ENCODE peak calls at places on chromosomes 5 and 9, in seven cellular contexts. One of them, this sample, is unnamed.

GRCh38 chr9:137447722-137448568 is 6.8 kb upstream of the ENTPD8 start:
- DNase-seq in A549: no peak
- DNase-seq in K562: no peak
- DNase-seq in stomach: no peak
- DNase-seq in sigmoid colon: no peak
- DNase-seq in esophagus squamous epithelium: no peak
- DNase-seq in tibial nerve: no peak
- DNase-seq in this sample: no peak

GRCh38 chr9:79731483-79731882 is 159.7 kb downstream of the TLE4 start:
- DNase-seq in A549: no peak
- DNase-seq in K562: no peak
- DNase-seq in stomach: no peak
- DNase-seq in sigmoid colon: no peak
- DNase-seq in esophagus squamous epithelium: no peak
- DNase-seq in tibial nerve: no peak
- DNase-seq in this sample: no peak

GRCh38 chr5:96124589-96124988 is 162.9 kb upstream of the ELL2 start:
- DNase-seq in A549: no peak
- DNase-seq in K562: no peak
- DNase-seq in stomach: no peak
- DNase-seq in sigmoid colon: no peak
- DNase-seq in esophagus squamous epithelium: no peak
- DNase-seq in tibial nerve: no peak
- DNase-seq in this sample: no peak

GRCh38 chr5:10288600-10289213 is 19.0 kb downstream of the CMBL start:
- DNase-seq in A549: no peak
- DNase-seq in K562: no peak
- DNase-seq in stomach: peak; percentile 96
- DNase-seq in sigmoid colon: no peak
- DNase-seq in esophagus squamous epithelium: no peak
- DNase-seq in tibial nerve: peak; percentile 26
- DNase-seq in this sample: no peak

GRCh38 chr5:66643383-66643782 is 47.2 kb downstream of the MAST4 start:
- DNase-seq in A549: no peak
- DNase-seq in K562: no peak
- DNase-seq in stomach: no peak
- DNase-seq in sigmoid colon: no peak
- DNase-seq in esophagus squamous epithelium: no peak
- DNase-seq in tibial nerve: no peak
- DNase-seq in this sample: no peak

GRCh38 chr9:22457448-22457847 is 10.8 kb downstream of the DMRTA1 start:
- DNase-seq in A549: no peak
- DNase-seq in K562: no peak
- DNase-seq in stomach: no peak
- DNase-seq in sigmoid colon: no peak
- DNase-seq in esophagus squamous epithelium: no peak
- DNase-seq in tibial nerve: no peak
- DNase-seq in this sample: no peak

GRCh38 chr5:148336704-148337435 is 1.5 kb downstream of the SPINK9 start:
- DNase-seq in A549: no peak
- DNase-seq in K562: no peak
- DNase-seq in stomach: no peak
- DNase-seq in sigmoid colon: no peak
- DNase-seq in esophagus squamous epithelium: no peak
- DNase-seq in tibial nerve: no peak
- DNase-seq in this sample: no peak

GRCh38 chr9:125771037-125771436 is 23.9 kb downstream of the PBX3 start:
- DNase-seq in A549: no peak
- DNase-seq in K562: no peak
- DNase-seq in stomach: no peak
- DNase-seq in sigmoid colon: no peak
- DNase-seq in esophagus squamous epithelium: no peak
- DNase-seq in tibial nerve: no peak
- DNase-seq in this sample: no peak

GRCh38 chr5:21145376-21145775 is 1157.4 kb upstream of the CDH18 start:
- DNase-seq in A549: no peak
- DNase-seq in K562: no peak
- DNase-seq in stomach: no peak
- DNase-seq in sigmoid colon: no peak
- DNase-seq in esophagus squamous epithelium: no peak
- DNase-seq in tibial nerve: no peak
- DNase-seq in this sample: no peak

GRCh38 chr5:80072103-80073073 is 37.2 kb downstream of the THBS4 start:
- DNase-seq in A549: no peak
- DNase-seq in K562: no peak
- DNase-seq in stomach: no peak
- DNase-seq in sigmoid colon: no peak
- DNase-seq in esophagus squamous epithelium: no peak
- DNase-seq in tibial nerve: no peak
- DNase-seq in this sample: peak; percentile 30

GRCh38 chr5:132274050-132274869 is 16.8 kb downstream of the PDLIM4 start:
- DNase-seq in A549: no peak
- DNase-seq in K562: no peak
- DNase-seq in stomach: peak; percentile 14
- DNase-seq in sigmoid colon: no peak
- DNase-seq in esophagus squamous epithelium: no peak
- DNase-seq in tibial nerve: no peak
- DNase-seq in this sample: no peak

GRCh38 chr5:176432707-176433106 is 15.5 kb upstream of the FAF2 start:
- DNase-seq in A549: no peak
- DNase-seq in K562: no peak
- DNase-seq in stomach: no peak
- DNase-seq in sigmoid colon: no peak
- DNase-seq in esophagus squamous epithelium: no peak
- DNase-seq in tibial nerve: no peak
- DNase-seq in this sample: no peak

GRCh38 chr5:126438871-126439270 is 15.7 kb downstream of the GRAMD2B start:
- DNase-seq in A549: no peak
- DNase-seq in K562: no peak
- DNase-seq in stomach: no peak
- DNase-seq in sigmoid colon: no peak
- DNase-seq in esophagus squamous epithelium: no peak
- DNase-seq in tibial nerve: no peak
- DNase-seq in this sample: no peak

GRCh38 chr5:43648499-43649124 is 45.6 kb downstream of the NNT start:
- DNase-seq in A549: no peak
- DNase-seq in K562: no peak
- DNase-seq in stomach: no peak
- DNase-seq in sigmoid colon: no peak
- DNase-seq in esophagus squamous epithelium: no peak
- DNase-seq in tibial nerve: peak; percentile 26
- DNase-seq in this sample: no peak

GRCh38 chr9:98962181-98962560 is 18.5 kb downstream of the COL15A1 start:
- DNase-seq in A549: no peak
- DNase-seq in K562: no peak
- DNase-seq in stomach: no peak
- DNase-seq in sigmoid colon: no peak
- DNase-seq in esophagus squamous epithelium: no peak
- DNase-seq in tibial nerve: no peak
- DNase-seq in this sample: no peak

GRCh38 chr5:12277504-12278192 is 373.4 kb upstream of the CTNND2 start:
- DNase-seq in A549: no peak
- DNase-seq in K562: no peak
- DNase-seq in stomach: no peak
- DNase-seq in sigmoid colon: no peak
- DNase-seq in esophagus squamous epithelium: no peak
- DNase-seq in tibial nerve: no peak
- DNase-seq in this sample: no peak

GRCh38 chr9:136220017-136220729 is 15.2 kb upstream of the LHX3 start:
- DNase-seq in A549: no peak
- DNase-seq in K562: peak; percentile 83
- DNase-seq in stomach: no peak
- DNase-seq in sigmoid colon: no peak
- DNase-seq in esophagus squamous epithelium: no peak
- DNase-seq in tibial nerve: no peak
- DNase-seq in this sample: peak; percentile 98

GRCh38 chr9:22425551-22425950 is 21.1 kb upstream of the DMRTA1 start:
- DNase-seq in A549: no peak
- DNase-seq in K562: no peak
- DNase-seq in stomach: no peak
- DNase-seq in sigmoid colon: no peak
- DNase-seq in esophagus squamous epithelium: no peak
- DNase-seq in tibial nerve: no peak
- DNase-seq in this sample: no peak

GRCh38 chr5:164191240-164191639 is 685.8 kb downstream of the MAT2B start:
- DNase-seq in A549: no peak
- DNase-seq in K562: no peak
- DNase-seq in stomach: peak; percentile 60
- DNase-seq in sigmoid colon: no peak
- DNase-seq in esophagus squamous epithelium: no peak
- DNase-seq in tibial nerve: no peak
- DNase-seq in this sample: no peak

GRCh38 chr5:87752362-87752761 is 339.6 kb upstream of the CCNH start:
- DNase-seq in A549: no peak
- DNase-seq in K562: no peak
- DNase-seq in stomach: no peak
- DNase-seq in sigmoid colon: no peak
- DNase-seq in esophagus squamous epithelium: no peak
- DNase-seq in tibial nerve: no peak
- DNase-seq in this sample: no peak

GRCh38 chr5:160469156-160470144 is 47.8 kb downstream of the PTTG1 start:
- DNase-seq in A549: no peak
- DNase-seq in K562: no peak
- DNase-seq in stomach: no peak
- DNase-seq in sigmoid colon: no peak
- DNase-seq in esophagus squamous epithelium: no peak
- DNase-seq in tibial nerve: no peak
- DNase-seq in this sample: no peak
- TF ChIP-seq POLR2A in A549: no peak
- TF ChIP-seq POLR2A in K562: no peak
- TF ChIP-seq POLR2A in stomach: no peak
- TF ChIP-seq POLR2A in sigmoid colon: no peak
- TF ChIP-seq POLR2A in esophagus squamous epithelium: no peak
- TF ChIP-seq POLR2A in tibial nerve: no peak
- TF ChIP-seq POLR2A in this sample: no peak

DNA sequence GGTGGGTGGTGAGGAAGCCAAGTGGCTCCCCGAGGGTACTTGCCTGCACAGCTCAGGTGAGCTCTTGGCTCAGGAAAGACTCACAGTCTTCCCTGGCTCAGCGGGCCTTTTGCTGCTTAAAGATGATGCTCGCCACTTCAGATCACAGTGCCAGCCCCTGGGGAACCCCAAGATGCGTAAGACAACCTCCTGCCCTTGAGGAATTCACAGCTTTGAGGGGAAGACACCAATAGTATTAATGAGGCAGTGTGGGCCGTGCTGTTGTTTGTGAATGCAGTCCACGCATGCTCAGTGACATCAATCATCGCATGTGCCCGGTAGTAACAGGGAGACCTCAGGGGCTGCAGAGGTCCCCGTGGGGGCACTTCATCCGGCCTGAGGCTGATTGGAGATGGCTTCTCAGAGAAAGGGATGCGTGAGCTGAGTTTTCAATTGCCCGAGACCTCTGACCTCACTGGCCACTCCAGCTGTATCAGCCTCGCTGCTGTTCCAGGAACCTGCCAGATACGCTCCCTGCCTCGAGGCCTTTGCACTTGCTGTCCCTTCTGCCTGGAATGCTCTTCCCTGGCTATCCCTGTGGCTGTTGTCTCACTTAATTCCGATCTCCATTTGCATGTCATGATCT is 36.9 kb downstream of the ERGIC1 start:
- DNase-seq in A549: no peak
- DNase-seq in K562: no peak
- DNase-seq in stomach: no peak
- DNase-seq in sigmoid colon: no peak
- DNase-seq in esophagus squamous epithelium: no peak
- DNase-seq in tibial nerve: no peak
- DNase-seq in this sample: no peak
- TF ChIP-seq POLR2A in A549: no peak
- TF ChIP-seq POLR2A in K562: no peak
- TF ChIP-seq POLR2A in stomach: no peak
- TF ChIP-seq POLR2A in sigmoid colon: no peak
- TF ChIP-seq POLR2A in esophagus squamous epithelium: no peak
- TF ChIP-seq POLR2A in tibial nerve: no peak
- TF ChIP-seq POLR2A in this sample: no peak

DNA sequence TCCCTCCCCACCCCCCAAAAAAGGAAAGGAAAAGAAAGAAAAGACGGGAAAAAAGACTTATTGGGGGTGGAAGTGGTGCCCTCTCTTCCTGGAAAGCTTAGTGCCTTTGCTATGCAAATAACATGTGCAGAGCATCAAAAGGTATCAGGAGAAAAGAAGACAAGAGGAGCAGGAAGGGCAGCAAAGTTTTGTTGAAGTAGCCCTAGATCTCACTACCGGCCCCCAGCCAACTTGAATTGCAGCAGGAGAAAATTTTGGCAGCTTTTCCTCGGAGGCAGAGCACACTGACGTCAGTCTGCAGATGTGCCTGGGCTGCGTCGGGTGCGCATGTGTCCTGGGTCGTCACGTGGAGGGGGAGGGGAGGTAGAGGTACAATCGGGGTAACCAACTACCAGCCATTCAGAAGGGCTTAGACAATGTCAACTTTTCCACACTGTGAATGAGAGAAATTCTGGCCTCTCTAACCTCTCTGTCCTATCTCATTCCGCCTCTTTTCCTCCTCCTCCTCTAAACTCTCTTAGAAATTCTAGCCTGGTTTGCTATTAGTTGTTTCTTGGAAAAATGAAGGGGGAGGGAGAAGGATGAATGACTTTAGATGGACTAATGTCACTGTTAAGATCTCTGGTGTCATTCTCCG is at the start of gene ADAMTS6:
- DNase-seq in A549: peak; percentile 47
- DNase-seq in K562: peak; percentile 93
- DNase-seq in stomach: peak; percentile 74
- DNase-seq in sigmoid colon: peak; percentile 98
- DNase-seq in esophagus squamous epithelium: peak; percentile 45
- DNase-seq in tibial nerve: peak; percentile 95
- DNase-seq in this sample: peak; percentile 51
- TF ChIP-seq POLR2A in A549: no peak
- TF ChIP-seq POLR2A in K562: peak; percentile 59
- TF ChIP-seq POLR2A in stomach: no peak
- TF ChIP-seq POLR2A in sigmoid colon: no peak
- TF ChIP-seq POLR2A in esophagus squamous epithelium: no peak
- TF ChIP-seq POLR2A in tibial nerve: no peak
- TF ChIP-seq POLR2A in this sample: peak; percentile 13

GRCh38 chr5:62258654-62259053 is 47.4 kb upstream of the KIF2A start:
- DNase-seq in A549: no peak
- DNase-seq in K562: no peak
- DNase-seq in stomach: no peak
- DNase-seq in sigmoid colon: no peak
- DNase-seq in esophagus squamous epithelium: no peak
- DNase-seq in tibial nerve: no peak
- DNase-seq in this sample: no peak

GRCh38 chr5:62259699-62260220 is 46.2 kb upstream of the KIF2A start:
- DNase-seq in A549: no peak
- DNase-seq in K562: no peak
- DNase-seq in stomach: no peak
- DNase-seq in sigmoid colon: no peak
- DNase-seq in esophagus squamous epithelium: no peak
- DNase-seq in tibial nerve: no peak
- DNase-seq in this sample: no peak

GRCh38 chr5:62257018-62257367 is 49.0 kb upstream of the KIF2A start:
- DNase-seq in A549: no peak
- DNase-seq in K562: no peak
- DNase-seq in stomach: no peak
- DNase-seq in sigmoid colon: no peak
- DNase-seq in esophagus squamous epithelium: no peak
- DNase-seq in tibial nerve: no peak
- DNase-seq in this sample: no peak

GRCh38 chr5:62260510-62260909 is 45.5 kb upstream of the KIF2A start:
- DNase-seq in A549: no peak
- DNase-seq in K562: no peak
- DNase-seq in stomach: no peak
- DNase-seq in sigmoid colon: no peak
- DNase-seq in esophagus squamous epithelium: no peak
- DNase-seq in tibial nerve: no peak
- DNase-seq in this sample: no peak

GRCh38 chr5:62256161-62257017 is 49.6 kb upstream of the KIF2A start:
- DNase-seq in A549: no peak
- DNase-seq in K562: peak; percentile 72
- DNase-seq in stomach: no peak
- DNase-seq in sigmoid colon: no peak
- DNase-seq in esophagus squamous epithelium: no peak
- DNase-seq in tibial nerve: no peak
- DNase-seq in this sample: no peak
- TF ChIP-seq POLR2A in A549: no peak
- TF ChIP-seq POLR2A in K562: no peak
- TF ChIP-seq POLR2A in stomach: no peak
- TF ChIP-seq POLR2A in sigmoid colon: no peak
- TF ChIP-seq POLR2A in esophagus squamous epithelium: no peak
- TF ChIP-seq POLR2A in tibial nerve: no peak
- TF ChIP-seq POLR2A in this sample: no peak

This sample was measured in H54.